ENCODE peak calls at places on chromosomes 4 and X, in eight cellular contexts. S, Q, H, I, L, Y, F and R are unnamed samples.

GRCh38 chr4:151331276-151332042 is 6.1 kb upstream of the SH3D19 start:
- DNase-seq in I (no peak), Q (no peak), Y (peak), H (no peak), S (peak), L (no peak), F (no peak), R (no peak)

GRCh38 chr4:1305781-1306455 is 16.2 kb downstream of the MAEA start:
- DNase-seq in S (peak), I (no peak), L (no peak), F (no peak), H (no peak), Y (no peak), Q (no peak), R (no peak)

GRCh38 chr4:188934320-188934975 is 795.2 kb downstream of the TRIML1 start:
- DNase-seq in S (peak), I (no peak), H (no peak), L (no peak), Y (no peak), Q (no peak), F (no peak), R (no peak)

GRCh38 chr4:74793757-74794340 is 474 bp downstream of the BTC start:
- DNase-seq in L (peak), F (peak), Q (no peak), Y (peak), H (peak), S (peak), I (no peak), R (no peak)

GRCh38 chrX:9651737-9652136 is 113.9 kb downstream of the GPR143 start:
- DNase-seq in Y (no peak), I (peak), F (no peak), H (no peak), S (no peak), L (no peak), Q (no peak), R (no peak)

GRCh38 chrX:34382416-34382815 is 250.3 kb upstream of the FAM47A start:
- DNase-seq in H (no peak), Q (no peak), Y (no peak), S (peak), L (no peak), F (no peak), I (no peak), R (no peak)

GRCh38 chr4:101200561-101200960 is 146.8 kb downstream of the PPP3CA start:
- DNase-seq in H (no peak), S (peak), I (no peak), Y (no peak), L (no peak), F (no peak), Q (no peak), R (no peak)

GRCh38 chr4:105551968-105552746 is at the start of gene ARHGEF38:
- DNase-seq in Q (no peak), L (no peak), S (peak), I (no peak), Y (peak), H (no peak), F (no peak), R (no peak)

GRCh38 chr4:89468632-89469031 is 161.0 kb upstream of the GPRIN3 start:
- DNase-seq in Y (no peak), S (no peak), I (no peak), H (no peak), F (no peak), L (no peak), Q (no peak), R (no peak)

GRCh38 chr4:138055890-138056289 is 186.3 kb downstream of the SLC7A11 start:
- DNase-seq in Y (no peak), F (no peak), I (no peak), L (no peak), Q (no peak), S (peak), H (no peak), R (no peak)

GRCh38 chr4:108058685-108059440 is 69.2 kb downstream of the HADH start:
- DNase-seq in Y (no peak), H (no peak), I (no peak), F (no peak), S (peak), L (no peak), Q (no peak), R (no peak)

GRCh38 chr4:155819066-155819465 is 47.0 kb downstream of the ASIC5 start:
- DNase-seq in I (no peak), Q (no peak), S (peak), F (no peak), Y (no peak), H (no peak), L (no peak), R (no peak)

GRCh38 chrX:17736478-17736855 is 826 bp upstream of the SCML1 start:
- DNase-seq in Q (no peak), F (no peak), L (no peak), Y (no peak), H (no peak), S (peak), I (no peak), R (no peak)

GRCh38 chr4:86054676-86055075 is 305.2 kb downstream of the MAPK10 start:
- DNase-seq in H (no peak), S (no peak), L (no peak), Y (no peak), I (no peak), Q (no peak), F (no peak), R (no peak)

GRCh38 chr4:38667005-38667771 is 3.2 kb downstream of the KLF3 start:
- DNase-seq in L (peak), Y (peak), Q (peak), S (peak), H (peak), I (peak), F (peak), R (no peak)

GRCh38 chr4:168304744-168305459 is 13.7 kb downstream of the DDX60 start:
- DNase-seq in I (no peak), Q (no peak), Y (no peak), F (no peak), S (peak), H (no peak), L (no peak), R (no peak)

GRCh38 chrX:153474718-153475117 is 4.3 kb upstream of the HAUS7 start:
- DNase-seq in Q (no peak), S (peak), I (peak), Y (no peak), F (no peak), L (no peak), H (no peak), R (no peak)

GRCh38 chr4:142955501-142955900 is 109.4 kb upstream of the INPP4B start:
- DNase-seq in Y (no peak), Q (no peak), H (no peak), F (no peak), S (no peak), I (no peak), L (no peak), R (no peak)

GRCh38 chr4:99361268-99361922 is 8.8 kb upstream of the ADH1C start:
- DNase-seq in S (no peak), H (no peak), Y (no peak), F (no peak), L (no peak), Q (no peak), I (no peak), R (no peak)

DNA sequence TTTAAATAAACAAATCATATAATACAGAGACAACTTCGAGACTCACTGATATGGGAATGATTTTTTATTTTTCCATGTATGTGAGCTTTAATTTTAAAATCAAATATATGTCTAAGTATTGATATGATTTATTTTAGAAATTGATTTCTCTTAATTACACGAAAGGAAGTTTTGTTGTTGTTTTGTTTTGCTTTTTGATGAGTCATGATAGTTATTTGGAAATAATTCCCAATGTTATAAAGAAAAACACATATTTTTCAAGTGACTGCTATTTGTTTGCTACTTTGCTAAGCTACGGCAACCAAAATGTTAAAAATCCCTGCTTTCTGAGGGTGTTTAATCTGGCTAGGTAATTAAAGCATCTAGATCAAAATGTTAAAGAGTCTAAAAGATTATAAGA is 2139.4 kb upstream of the TENM3 start:
- DNase-seq in Y (no peak), Q (no peak), I (no peak), H (no peak), L (no peak), S (no peak), F (no peak), R (no peak)
- TF ChIP-seq CTCF in Y (no peak), Q (no peak), I (no peak), H (no peak), L (no peak), S (no peak), F (no peak), R (no peak)

DNA sequence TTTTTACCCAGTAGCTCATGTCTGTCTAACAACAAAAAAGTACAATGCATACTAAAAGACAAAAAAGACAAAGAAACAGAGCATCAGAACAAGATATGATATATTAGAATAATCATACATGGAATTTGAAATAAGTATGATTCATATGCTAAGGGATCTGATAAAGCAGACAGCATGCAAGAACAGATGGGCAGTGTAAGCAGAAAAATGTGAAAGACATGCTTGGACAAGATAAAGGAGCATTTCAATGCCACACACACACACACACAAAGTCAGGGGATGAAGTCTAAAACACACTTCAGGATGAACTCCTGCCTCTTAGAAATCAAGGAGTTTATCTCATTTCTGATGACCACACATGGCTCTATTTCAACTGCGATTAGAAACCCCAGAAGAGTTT is 649.6 kb upstream of the NDST4 start:
- DNase-seq in S (peak), I (no peak), Q (no peak), Y (no peak), L (no peak), F (no peak), H (no peak), R (no peak)
- TF ChIP-seq CTCF in S (no peak), I (no peak), Q (no peak), Y (no peak), L (no peak), F (no peak), H (no peak), R (no peak)

GRCh38 chr4:139084425-139085093 is 69.0 kb downstream of the NOCT start:
- DNase-seq in Y (no peak), F (no peak), S (no peak), L (no peak), Q (no peak), I (no peak), H (peak), R (no peak)

GRCh38 chr4:139078926-139079325 is 63.3 kb downstream of the NOCT start:
- DNase-seq in L (no peak), H (no peak), F (no peak), I (no peak), S (no peak), Q (no peak), Y (no peak), R (no peak)

GRCh38 chr4:139082750-139083532 is 67.4 kb downstream of the NOCT start:
- DNase-seq in H (peak), F (peak), S (peak), I (peak), Q (peak), Y (peak), L (peak), R (peak)

GRCh38 chr4:139085141-139085540 is 69.6 kb downstream of the NOCT start:
- DNase-seq in Y (peak), L (no peak), H (no peak), F (no peak), I (no peak), S (peak), Q (no peak), R (peak)

DNA sequence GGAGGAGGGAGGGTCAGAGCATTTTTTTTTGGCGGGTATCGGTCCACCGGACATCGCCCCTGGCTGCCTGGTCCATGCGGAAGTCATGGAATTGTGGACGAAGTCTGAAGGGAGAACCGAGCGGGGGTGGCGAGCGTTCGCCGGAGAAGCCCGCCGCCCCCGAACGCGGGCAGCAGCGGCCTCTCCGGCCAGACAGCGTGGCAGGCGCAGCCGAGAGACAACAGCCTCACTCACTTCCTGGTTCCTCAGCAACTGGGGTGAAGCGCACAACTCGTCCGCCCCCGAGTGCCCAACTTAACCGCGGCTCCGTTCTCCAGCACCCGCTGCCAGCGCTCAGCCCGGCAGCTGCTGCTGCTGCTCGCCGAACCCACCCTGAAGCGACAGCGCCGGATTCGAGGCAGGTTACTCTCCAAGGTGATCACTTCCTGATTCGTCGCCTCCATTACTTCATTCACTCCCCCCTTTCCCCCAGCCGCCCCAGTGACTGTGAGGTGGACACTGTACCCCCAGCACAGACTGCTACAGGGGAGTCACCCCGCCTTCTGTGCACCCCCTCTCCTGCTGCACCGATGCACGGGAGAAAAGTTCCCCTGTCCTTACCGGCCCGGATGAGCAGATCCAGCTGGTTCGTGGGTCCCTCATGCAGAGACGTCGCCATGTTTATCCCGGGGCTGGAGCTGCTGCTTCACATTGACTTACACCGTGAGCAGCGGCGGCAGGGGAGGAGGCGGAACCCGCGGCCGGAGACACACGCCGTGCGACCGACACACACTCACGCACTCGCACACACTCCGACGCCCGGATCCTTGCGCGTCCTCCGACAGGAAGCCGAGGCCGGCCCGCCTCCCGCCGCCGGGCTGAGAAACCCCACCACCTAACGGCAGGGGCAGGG is 68.2 kb downstream of the NOCT start:
- DNase-seq in S (peak), H (peak), I (peak), Q (peak), Y (peak), F (peak), L (peak), R (peak)
- TF ChIP-seq CTCF in S (no peak), H (peak), I (peak), Q (peak), Y (peak), F (no peak), L (peak), R (peak)

DNA sequence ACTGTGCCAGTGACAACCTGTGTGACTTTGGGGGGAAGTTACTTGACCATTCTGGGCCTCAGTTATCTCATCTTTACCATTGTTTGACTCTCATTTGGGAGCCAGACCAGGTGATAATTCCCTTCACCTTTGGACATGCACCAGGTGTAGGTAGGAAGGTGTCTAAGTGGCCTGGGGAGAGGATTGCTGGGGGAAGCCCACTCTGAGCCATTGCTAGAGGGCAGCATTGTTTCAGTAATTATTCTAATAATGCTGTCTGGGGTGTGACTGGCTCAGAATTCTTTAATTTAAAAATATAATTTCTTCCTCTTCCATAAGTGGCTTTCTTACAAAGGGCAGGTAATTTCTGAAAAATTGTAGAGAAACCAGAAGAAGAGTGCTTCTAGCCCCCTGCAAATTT is 104.3 kb downstream of the RTL9 start:
- DNase-seq in Q (no peak), F (no peak), S (no peak), I (no peak), Y (no peak), L (no peak), H (no peak), R (no peak)
- TF ChIP-seq CTCF in Q (peak), F (no peak), S (no peak), I (no peak), Y (peak), L (no peak), H (no peak), R (no peak)